ENCODE peak calls at places on chromosome 2, in nine cellular contexts. Q is stimulated activated CD4-positive, alpha-beta T cell treated with anti-CD3 and anti-CD28 coated beads, Interleukin-1b, Interleukin-23, amount 100 ng/mL, for 1 hour; C is activated naive CD8-positive, alpha-beta T cell treated with anti-CD3 and anti-CD28 coated beads for 36 hours; X is NCI-H1092; A is fibroblast of lung; H is psoas muscle; G is T follicular helper cell; K is occipital lobe; Y is stimulated activated CD8-positive, alpha-beta memory T cell treated with anti-CD3 and anti-CD28 coated beads, Interleukin-15, amount 100 ng/mL, for 48 hours. V is an unnamed sample.

GRCh38 chr2:14094592-14094991 is 537.9 kb upstream of the LRATD1 start:
- DNase-seq in C (no peak), K (no peak), Y (no peak), X (no peak), G (no peak), H (no peak), A (no peak), Q (no peak), V (no peak)

GRCh38 chr2:9311488-9311887 is 104.9 kb downstream of the ASAP2 start:
- DNase-seq in X (no peak), H (peak; percentile 76), G (no peak), A (peak; percentile 85), Y (no peak), C (no peak), K (no peak), Q (no peak), V (no peak)

GRCh38 chr2:176626796-176627195 is 357.6 kb downstream of the MTX2 start:
- DNase-seq in H (no peak), G (no peak), Q (no peak), X (no peak), K (no peak), C (no peak), A (no peak), Y (no peak), V (no peak)

GRCh38 chr2:23594079-23594494 is 209.1 kb downstream of the KLHL29 start:
- DNase-seq in K (no peak), X (peak; percentile 39), A (no peak), Y (no peak), C (no peak), G (no peak), Q (no peak), H (no peak), V (no peak)

GRCh38 chr2:177352441-177353070 is 40.0 kb upstream of the AGPS start:
- DNase-seq in G (no peak), C (no peak), A (no peak), K (no peak), X (no peak), Y (no peak), H (no peak), Q (no peak), V (no peak)

GRCh38 chr2:63817382-63817781 is 24.3 kb upstream of the UGP2 start:
- DNase-seq in A (no peak), Q (no peak), X (no peak), H (no peak), G (no peak), K (no peak), C (no peak), Y (no peak), V (no peak)

GRCh38 chr2:33412920-33413319 is 63.5 kb upstream of the RASGRP3 start:
- DNase-seq in G (no peak), H (no peak), Y (no peak), K (no peak), C (no peak), Q (no peak), X (no peak), A (peak; percentile 80), V (no peak)

GRCh38 chr2:11389048-11389413 is 44.6 kb upstream of the ROCK2 start:
- DNase-seq in Q (no peak), H (no peak), K (no peak), X (no peak), C (no peak), A (no peak), G (no peak), Y (no peak), V (no peak)

GRCh38 chr2:24409700-24410556 is 49.6 kb upstream of the ITSN2 start:
- DNase-seq in Y (no peak), G (peak; percentile 13), X (peak; percentile 42), C (no peak), Q (no peak), H (no peak), A (peak; percentile 80), K (no peak), V (peak; percentile 65)

V was measured in SHP77 treated with DMSO at 0.1 percent for 48 hours.